ENCODE peak calls at places on chromosomes 12 and 14, in four cellular contexts. J, I, Q and M are unnamed samples.

GRCh38 chr12:51371295-51371953 is 19.8 kb downstream of the GALNT6 start:
- DNase-seq in J (peak; percentile 90), I (peak; percentile 99), Q (peak; percentile 95), M (no peak)

GRCh38 chr12:77232045-77232444 is 166.7 kb upstream of the E2F7 start:
- DNase-seq in J (no peak), I (no peak), Q (peak; percentile 9), M (no peak)

GRCh38 chr12:31324845-31325523 is 966 bp downstream of the SINHCAF start:
- DNase-seq in J (peak; percentile 72), I (peak; percentile 60), Q (peak; percentile 61), M (peak; percentile 75)

GRCh38 chr12:27573972-27574371 is 50.0 kb downstream of the PPFIBP1 start:
- DNase-seq in J (no peak), I (no peak), Q (peak; percentile 83), M (no peak)

GRCh38 chr12:101747695-101748094 is 8.4 kb upstream of the SYCP3 start:
- DNase-seq in J (no peak), I (no peak), Q (no peak), M (no peak)

GRCh38 chr12:71455028-71455737 is 15.6 kb downstream of the LGR5 start:
- DNase-seq in J (peak; percentile 41), I (no peak), Q (no peak), M (no peak)

GRCh38 chr12:75960086-75960910 is 71.3 kb downstream of the PHLDA1 start:
- DNase-seq in J (no peak), I (peak; percentile 90), Q (no peak), M (no peak)

GRCh38 chr12:122851820-122852219 is 16.6 kb downstream of the HIP1R start:
- DNase-seq in J (no peak), I (no peak), Q (peak; percentile 88), M (no peak)

GRCh38 chr12:105951732-105952131 is 187.0 kb downstream of the NUAK1 start:
- DNase-seq in J (no peak), I (no peak), Q (no peak), M (no peak)

GRCh38 chr12:51341259-51342007 is 5.0 kb downstream of the CELA1 start:
- DNase-seq in J (peak; percentile 84), I (peak; percentile 75), Q (peak; percentile 48), M (peak; percentile 91)

GRCh38 chr12:63937381-63938168 is 93.1 kb downstream of the SRGAP1 start:
- DNase-seq in J (no peak), I (no peak), Q (no peak), M (no peak)

GRCh38 chr14:93073366-93073722 is 42.4 kb downstream of the ITPK1 start:
- DNase-seq in J (no peak), I (no peak), Q (no peak), M (no peak)

GRCh38 chr14:49971156-49972141 is 78.6 kb downstream of the ARF6 start:
- DNase-seq in J (no peak), I (no peak), Q (no peak), M (peak; percentile 99)

GRCh38 chr12:116276433-116277216 is 868 bp downstream of the MED13L start:
- DNase-seq in J (peak; percentile 89), I (peak; percentile 80), Q (peak; percentile 69), M (peak; percentile 79)

GRCh38 chr12:65602579-65603295 is 221.5 kb upstream of the HMGA2 start:
- DNase-seq in J (peak; percentile 80), I (peak; percentile 92), Q (peak; percentile 94), M (peak; percentile 75)

GRCh38 chr14:105275267-105275946 is 25.4 kb downstream of the BRF1 start:
- DNase-seq in J (no peak), I (peak; percentile 34), Q (no peak), M (no peak)

GRCh38 chr14:65981192-65981843 is 504.9 kb upstream of the CCDC196 start:
- DNase-seq in J (peak; percentile 42), I (no peak), Q (no peak), M (no peak)

GRCh38 chr14:44112774-44113460 is 394.2 kb downstream of the FSCB start:
- DNase-seq in J (no peak), I (no peak), Q (peak; percentile 48), M (peak; percentile 80)

GRCh38 chr12:89827592-89827991 is 119.0 kb upstream of the ATP2B1 start:
- DNase-seq in J (peak; percentile 61), I (peak; percentile 94), Q (no peak), M (no peak)

GRCh38 chr14:20809917-20810316 is 7.3 kb upstream of the RNASE1 start:
- DNase-seq in J (no peak), I (no peak), Q (no peak), M (no peak)

GRCh38 chr14:105866841-105867321 is 340.5 kb downstream of the TMEM121 start:
- DNase-seq in J (no peak), I (no peak), Q (no peak), M (no peak)

GRCh38 chr12:124759841-124760508 is 103.7 kb downstream of the SCARB1 start:
- DNase-seq in J (no peak), I (no peak), Q (no peak), M (peak; percentile 83)

GRCh38 chr12:87363497-87364084 is 665.6 kb downstream of the C12orf50 start:
- DNase-seq in J (no peak), I (no peak), Q (no peak), M (peak; percentile 47)

GRCh38 chr12:54000774-54001114 is 783 bp downstream of the HOXC9 start:
- DNase-seq in J (no peak), I (no peak), Q (no peak), M (no peak)
- H3K9ac ChIP-seq in J (no peak overlapping the region), I (no peak overlapping the region), Q (peak overlapping the region; percentile 96), M (no peak overlapping the region)

GRCh38 chr12:132506730-132507538 is 17.0 kb downstream of the FBRSL1 start:
- DNase-seq in J (no peak), I (peak; percentile 31), Q (no peak), M (peak; percentile 68)

GRCh38 chr12:132505105-132505851 is 15.3 kb downstream of the FBRSL1 start:
- DNase-seq in J (no peak), I (no peak), Q (no peak), M (no peak)

GRCh38 chr12:132507656-132508055 is 17.7 kb downstream of the FBRSL1 start:
- DNase-seq in J (no peak), I (peak; percentile 45), Q (no peak), M (no peak)

GRCh38 chr12:132506328-132506727 is 16.4 kb downstream of the FBRSL1 start:
- DNase-seq in J (no peak), I (no peak), Q (no peak), M (no peak)

GRCh38 chr12:132505852-132506219 is 15.9 kb downstream of the FBRSL1 start:
- DNase-seq in J (no peak), I (no peak), Q (no peak), M (no peak)
- H3K4me1 ChIP-seq in J (peaks cover 21% of the 10 kb centered on the region), I (peaks cover 13% of the 10 kb centered on the region), Q (peaks cover 5% of the 10 kb centered on the region), M (peaks cover 9% of the 10 kb centered on the region)

DNA sequence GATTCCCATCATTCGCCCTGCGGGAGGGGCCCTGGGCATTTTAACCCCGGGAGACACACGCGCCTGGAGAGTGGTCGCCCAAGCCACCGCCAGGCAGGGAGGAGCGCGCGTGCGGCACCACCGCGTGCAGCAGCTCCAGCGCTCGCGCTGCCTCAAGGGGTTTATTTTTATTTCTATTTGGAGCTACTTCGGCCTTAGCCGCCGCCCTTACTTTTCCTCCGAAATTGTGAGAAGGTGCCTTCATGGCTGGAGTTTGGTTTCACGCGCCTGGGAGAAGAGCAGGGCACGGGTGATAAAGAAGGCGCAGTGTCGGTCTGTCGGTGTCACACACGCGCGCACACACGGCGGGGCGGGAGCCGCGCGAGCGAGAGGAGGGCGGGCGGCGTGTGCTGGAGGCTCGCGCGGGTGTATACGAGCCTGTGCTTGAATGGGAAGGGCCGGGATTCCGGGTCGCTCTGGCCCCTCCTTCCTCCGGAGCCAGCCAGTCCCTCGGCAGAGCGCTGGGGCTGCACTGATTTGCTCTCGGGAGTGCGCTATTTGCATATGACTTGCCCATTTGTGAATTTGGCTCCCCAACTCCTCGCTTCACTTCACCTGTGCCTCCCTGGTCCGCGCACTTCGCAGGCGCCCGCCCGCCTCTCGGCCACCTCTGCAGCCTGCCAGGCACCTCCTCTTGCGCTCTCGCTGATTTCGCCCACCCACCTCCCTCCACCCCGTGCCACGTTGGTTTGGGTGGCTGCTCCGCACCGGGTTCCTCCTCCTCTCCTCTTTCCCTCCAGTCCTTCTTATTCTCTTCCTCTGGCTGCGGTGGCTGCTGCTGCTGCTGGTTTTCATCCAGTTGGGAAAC is 932.3 kb downstream of the DIO2 start:
- DNase-seq in J (peak; percentile 96), I (peak; percentile 97), Q (peak; percentile 90), M (no peak)
- H3K9ac ChIP-seq in J (no peak overlapping the region), I (peak overlapping the region; percentile 60), Q (no peak overlapping the region), M (no peak overlapping the region)

GRCh38 chr12:121786441-121786825 is 7.1 kb downstream of the RHOF start:
- DNase-seq in J (no peak), I (peak; percentile 83), Q (peak; percentile 99), M (no peak)
- H3K4me1 ChIP-seq in J (peaks cover 10% of the 10 kb centered on the region), I (no peaks in the 10 kb centered on the region), Q (peaks cover 21% of the 10 kb centered on the region), M (peaks cover 28% of the 10 kb centered on the region)

GRCh38 chr12:127823801-127824200 is 443.2 kb upstream of the TMEM132C start:
- DNase-seq in J (no peak), I (no peak), Q (no peak), M (no peak)
- H3K9ac ChIP-seq in J (no peak overlapping the region), I (no peak overlapping the region), Q (no peak overlapping the region), M (no peak overlapping the region)

DNA sequence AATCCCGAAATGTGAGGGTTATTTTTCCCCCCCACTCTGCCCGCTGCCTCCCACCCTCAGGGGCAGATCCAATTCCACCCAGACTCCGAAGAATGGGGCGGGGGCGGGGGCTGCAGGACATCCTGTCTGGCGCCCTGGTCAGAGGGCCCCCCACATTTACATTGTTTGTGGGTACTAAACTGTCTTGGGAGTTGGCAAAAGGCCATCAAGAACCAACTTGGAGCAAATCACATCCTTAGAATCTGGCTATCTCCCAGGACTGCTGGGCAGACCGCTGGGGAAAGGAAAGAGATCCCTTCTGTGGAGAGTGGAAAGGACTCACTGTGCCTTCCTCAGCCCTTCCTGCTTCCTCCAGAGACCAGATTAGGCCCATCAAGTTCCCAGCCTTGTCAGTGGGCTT is 2.4 kb downstream of the EMP1 start:
- DNase-seq in J (no peak), I (no peak), Q (no peak), M (no peak)
- H3K4me1 ChIP-seq in J (peaks cover 29% of the 10 kb centered on the region), I (peaks cover 2% of the 10 kb centered on the region), Q (peaks cover 72% of the 10 kb centered on the region), M (no peaks in the 10 kb centered on the region)

GRCh38 chr12:5458229-5459050 is 26.5 kb downstream of the NTF3 start:
- DNase-seq in J (no peak), I (no peak), Q (no peak), M (no peak)

GRCh38 chr12:5453471-5453870 is 21.6 kb downstream of the NTF3 start:
- DNase-seq in J (no peak), I (no peak), Q (no peak), M (no peak)

GRCh38 chr12:5459051-5459782 is 27.3 kb downstream of the NTF3 start:
- DNase-seq in J (no peak), I (no peak), Q (no peak), M (no peak)

GRCh38 chr12:5456025-5456424 is 24.1 kb downstream of the NTF3 start:
- DNase-seq in J (no peak), I (peak; percentile 42), Q (no peak), M (no peak)

GRCh38 chr12:5456906-5457305 is 25.0 kb downstream of the NTF3 start:
- DNase-seq in J (no peak), I (peak; percentile 61), Q (no peak), M (peak; percentile 77)
- H3K9ac ChIP-seq in J (no peak overlapping the region), I (no peak overlapping the region), Q (no peak overlapping the region), M (peak overlapping the region; percentile 48)